ENCODE peak calls at places on chromosome 15, in nine cellular contexts. One of them, this sample, is unnamed.

GRCh38 chr15:40420793-40421192 is 15.2 kb downstream of the IVD start:
- DNase-seq in heart left ventricle: no peak
- DNase-seq in brain microvascular endothelial cell: no peak
- DNase-seq in GM12864: no peak
- DNase-seq in AG10803: no peak
- DNase-seq in psoas muscle: no peak
- DNase-seq in suprapubic skin: no peak
- DNase-seq in AG09309: no peak
- DNase-seq in hepatocyte: no peak
- DNase-seq in this sample: no peak

GRCh38 chr15:51865291-51865690 is 35.8 kb downstream of the TMOD3 start:
- DNase-seq in psoas muscle: no peak
- DNase-seq in AG09309: no peak
- DNase-seq in hepatocyte: no peak
- DNase-seq in heart left ventricle: no peak
- DNase-seq in brain microvascular endothelial cell: no peak
- DNase-seq in suprapubic skin: no peak
- DNase-seq in AG10803: no peak
- DNase-seq in GM12864: no peak
- DNase-seq in this sample: no peak

GRCh38 chr15:67064607-67065530 is 533 bp upstream of the SMAD3 start:
- DNase-seq in AG09309: no peak
- DNase-seq in AG10803: no peak
- DNase-seq in psoas muscle: no peak
- DNase-seq in hepatocyte: peak; percentile 82
- DNase-seq in suprapubic skin: peak; percentile 89
- DNase-seq in heart left ventricle: peak; percentile 68
- DNase-seq in GM12864: no peak
- DNase-seq in brain microvascular endothelial cell: no peak
- DNase-seq in this sample: peak; percentile 89

GRCh38 chr15:68612533-68612932 is 33.7 kb downstream of the CORO2B start:
- DNase-seq in hepatocyte: no peak
- DNase-seq in AG09309: no peak
- DNase-seq in psoas muscle: no peak
- DNase-seq in AG10803: no peak
- DNase-seq in heart left ventricle: no peak
- DNase-seq in GM12864: no peak
- DNase-seq in suprapubic skin: no peak
- DNase-seq in brain microvascular endothelial cell: no peak
- DNase-seq in this sample: no peak

GRCh38 chr15:50134524-50135024 is 15.5 kb upstream of the ATP8B4 start:
- DNase-seq in GM12864: no peak
- DNase-seq in heart left ventricle: no peak
- DNase-seq in AG09309: no peak
- DNase-seq in suprapubic skin: no peak
- DNase-seq in brain microvascular endothelial cell: peak; percentile 67
- DNase-seq in psoas muscle: no peak
- DNase-seq in hepatocyte: no peak
- DNase-seq in AG10803: peak; percentile 86
- DNase-seq in this sample: no peak

GRCh38 chr15:66187271-66187670 is 66.3 kb downstream of the MEGF11 start:
- DNase-seq in brain microvascular endothelial cell: no peak
- DNase-seq in hepatocyte: no peak
- DNase-seq in AG09309: no peak
- DNase-seq in heart left ventricle: no peak
- DNase-seq in AG10803: no peak
- DNase-seq in suprapubic skin: no peak
- DNase-seq in GM12864: no peak
- DNase-seq in psoas muscle: no peak
- DNase-seq in this sample: peak; percentile 52

GRCh38 chr15:68693071-68693470 is 114.3 kb downstream of the CORO2B start:
- DNase-seq in AG10803: peak; percentile 69
- DNase-seq in hepatocyte: no peak
- DNase-seq in psoas muscle: peak; percentile 6
- DNase-seq in heart left ventricle: no peak
- DNase-seq in AG09309: no peak
- DNase-seq in suprapubic skin: no peak
- DNase-seq in GM12864: no peak
- DNase-seq in brain microvascular endothelial cell: no peak
- DNase-seq in this sample: no peak

GRCh38 chr15:50778089-50778488 is 12.6 kb upstream of the SPPL2A start:
- DNase-seq in AG09309: no peak
- DNase-seq in AG10803: no peak
- DNase-seq in hepatocyte: no peak
- DNase-seq in suprapubic skin: no peak
- DNase-seq in psoas muscle: no peak
- DNase-seq in brain microvascular endothelial cell: no peak
- DNase-seq in heart left ventricle: no peak
- DNase-seq in GM12864: no peak
- DNase-seq in this sample: no peak

GRCh38 chr15:88012233-88012632 is 244.3 kb downstream of the NTRK3 start:
- DNase-seq in brain microvascular endothelial cell: no peak
- DNase-seq in heart left ventricle: peak; percentile 40
- DNase-seq in AG09309: no peak
- DNase-seq in GM12864: no peak
- DNase-seq in hepatocyte: no peak
- DNase-seq in AG10803: no peak
- DNase-seq in psoas muscle: no peak
- DNase-seq in suprapubic skin: no peak
- DNase-seq in this sample: no peak

GRCh38 chr15:41401904-41402267 is 410 bp downstream of the NDUFAF1 start:
- DNase-seq in psoas muscle: no peak
- DNase-seq in AG10803: peak; percentile 3
- DNase-seq in suprapubic skin: no peak
- DNase-seq in AG09309: no peak
- DNase-seq in brain microvascular endothelial cell: no peak
- DNase-seq in hepatocyte: no peak
- DNase-seq in GM12864: no peak
- DNase-seq in heart left ventricle: no peak
- DNase-seq in this sample: no peak

GRCh38 chr15:90004671-90005070 is 3.5 kb downstream of the ZNF710 start:
- DNase-seq in suprapubic skin: peak; percentile 76
- DNase-seq in psoas muscle: peak; percentile 65
- DNase-seq in GM12864: no peak
- DNase-seq in brain microvascular endothelial cell: peak; percentile 92
- DNase-seq in heart left ventricle: peak; percentile 49
- DNase-seq in AG09309: peak; percentile 88
- DNase-seq in AG10803: peak; percentile 97
- DNase-seq in hepatocyte: peak; percentile 82
- DNase-seq in this sample: no peak

GRCh38 chr15:31974855-31975421 is 55.4 kb upstream of the CHRNA7 start:
- DNase-seq in brain microvascular endothelial cell: peak; percentile 3
- DNase-seq in hepatocyte: peak; percentile 77
- DNase-seq in AG10803: peak; percentile 6
- DNase-seq in AG09309: no peak
- DNase-seq in heart left ventricle: no peak
- DNase-seq in suprapubic skin: no peak
- DNase-seq in psoas muscle: no peak
- DNase-seq in GM12864: no peak
- DNase-seq in this sample: peak; percentile 87

GRCh38 chr15:64010719-64011118 is 35.6 kb downstream of the DAPK2 start:
- DNase-seq in AG10803: peak; percentile 87
- DNase-seq in heart left ventricle: peak; percentile 76
- DNase-seq in brain microvascular endothelial cell: peak; percentile 96
- DNase-seq in suprapubic skin: no peak
- DNase-seq in psoas muscle: peak; percentile 69
- DNase-seq in AG09309: peak; percentile 62
- DNase-seq in hepatocyte: no peak
- DNase-seq in GM12864: peak; percentile 90
- DNase-seq in this sample: peak; percentile 66

GRCh38 chr15:67010898-67011619 is 54.3 kb upstream of the SMAD3 start:
- DNase-seq in AG10803: peak; percentile 22
- DNase-seq in suprapubic skin: no peak
- DNase-seq in heart left ventricle: no peak
- DNase-seq in AG09309: no peak
- DNase-seq in hepatocyte: no peak
- DNase-seq in psoas muscle: no peak
- DNase-seq in brain microvascular endothelial cell: peak; percentile 44
- DNase-seq in GM12864: no peak
- DNase-seq in this sample: peak; percentile 66

GRCh38 chr15:95304116-95304873 is 1026.2 kb upstream of the NR2F2 start:
- DNase-seq in AG09309: no peak
- DNase-seq in psoas muscle: no peak
- DNase-seq in heart left ventricle: no peak
- DNase-seq in suprapubic skin: no peak
- DNase-seq in AG10803: peak; percentile 29
- DNase-seq in brain microvascular endothelial cell: no peak
- DNase-seq in GM12864: no peak
- DNase-seq in hepatocyte: peak; percentile 30
- DNase-seq in this sample: no peak

GRCh38 chr15:25946241-25946786 is 83.2 kb upstream of the ATP10A start:
- DNase-seq in AG09309: no peak
- DNase-seq in brain microvascular endothelial cell: no peak
- DNase-seq in psoas muscle: no peak
- DNase-seq in GM12864: no peak
- DNase-seq in suprapubic skin: no peak
- DNase-seq in hepatocyte: no peak
- DNase-seq in heart left ventricle: no peak
- DNase-seq in AG10803: no peak
- DNase-seq in this sample: peak; percentile 64

GRCh38 chr15:38254065-38254883 is 1.6 kb downstream of the SPRED1 start:
- DNase-seq in suprapubic skin: no peak
- DNase-seq in psoas muscle: no peak
- DNase-seq in brain microvascular endothelial cell: peak; percentile 57
- DNase-seq in AG10803: peak; percentile 54
- DNase-seq in hepatocyte: peak; percentile 78
- DNase-seq in AG09309: no peak
- DNase-seq in GM12864: peak; percentile 33
- DNase-seq in heart left ventricle: peak; percentile 39
- DNase-seq in this sample: peak; percentile 61

GRCh38 chr15:33278816-33279612 is 31.8 kb upstream of the RYR3 start:
- DNase-seq in hepatocyte: peak; percentile 75
- DNase-seq in AG09309: peak; percentile 75
- DNase-seq in heart left ventricle: no peak
- DNase-seq in psoas muscle: no peak
- DNase-seq in AG10803: peak; percentile 81
- DNase-seq in suprapubic skin: no peak
- DNase-seq in brain microvascular endothelial cell: peak; percentile 96
- DNase-seq in GM12864: no peak
- DNase-seq in this sample: peak; percentile 86

GRCh38 chr15:92633418-92633817 is 22.2 kb downstream of the FAM174B start:
- DNase-seq in hepatocyte: no peak
- DNase-seq in brain microvascular endothelial cell: no peak
- DNase-seq in psoas muscle: no peak
- DNase-seq in AG09309: no peak
- DNase-seq in AG10803: no peak
- DNase-seq in heart left ventricle: no peak
- DNase-seq in GM12864: no peak
- DNase-seq in suprapubic skin: peak; percentile 9
- DNase-seq in this sample: no peak

GRCh38 chr15:62648954-62649353 is 393.6 kb upstream of the TPM1 start:
- DNase-seq in GM12864: peak; percentile 21
- DNase-seq in hepatocyte: peak; percentile 35
- DNase-seq in AG09309: no peak
- DNase-seq in heart left ventricle: no peak
- DNase-seq in brain microvascular endothelial cell: no peak
- DNase-seq in suprapubic skin: no peak
- DNase-seq in AG10803: no peak
- DNase-seq in psoas muscle: no peak
- DNase-seq in this sample: no peak
- TF ChIP-seq CTCF in GM12864: peak; percentile 47
- TF ChIP-seq CTCF in hepatocyte: peak; percentile 37
- TF ChIP-seq CTCF in AG09309: no peak
- TF ChIP-seq CTCF in heart left ventricle: peak; percentile 51
- TF ChIP-seq CTCF in brain microvascular endothelial cell: peak; percentile 45
- TF ChIP-seq CTCF in suprapubic skin: no peak
- TF ChIP-seq CTCF in AG10803: no peak
- TF ChIP-seq CTCF in psoas muscle: peak; percentile 25
- TF ChIP-seq CTCF in this sample: peak; percentile 67

GRCh38 chr15:98151098-98151497 is 190.6 kb downstream of the ARRDC4 start:
- DNase-seq in hepatocyte: no peak
- DNase-seq in psoas muscle: no peak
- DNase-seq in heart left ventricle: no peak
- DNase-seq in AG10803: no peak
- DNase-seq in GM12864: no peak
- DNase-seq in brain microvascular endothelial cell: no peak
- DNase-seq in suprapubic skin: no peak
- DNase-seq in AG09309: no peak
- DNase-seq in this sample: no peak

GRCh38 chr15:98150531-98150930 is 190.0 kb downstream of the ARRDC4 start:
- DNase-seq in hepatocyte: no peak
- DNase-seq in AG09309: no peak
- DNase-seq in brain microvascular endothelial cell: no peak
- DNase-seq in psoas muscle: no peak
- DNase-seq in suprapubic skin: no peak
- DNase-seq in GM12864: no peak
- DNase-seq in AG10803: no peak
- DNase-seq in heart left ventricle: no peak
- DNase-seq in this sample: no peak

GRCh38 chr15:98146031-98146430 is 185.5 kb downstream of the ARRDC4 start:
- DNase-seq in heart left ventricle: no peak
- DNase-seq in AG10803: no peak
- DNase-seq in suprapubic skin: no peak
- DNase-seq in psoas muscle: no peak
- DNase-seq in AG09309: no peak
- DNase-seq in hepatocyte: no peak
- DNase-seq in GM12864: no peak
- DNase-seq in brain microvascular endothelial cell: no peak
- DNase-seq in this sample: no peak

GRCh38 chr15:98147415-98147814 is 186.9 kb downstream of the ARRDC4 start:
- DNase-seq in AG09309: no peak
- DNase-seq in brain microvascular endothelial cell: no peak
- DNase-seq in suprapubic skin: no peak
- DNase-seq in psoas muscle: no peak
- DNase-seq in heart left ventricle: no peak
- DNase-seq in AG10803: no peak
- DNase-seq in hepatocyte: no peak
- DNase-seq in GM12864: no peak
- DNase-seq in this sample: no peak

GRCh38 chr15:98150084-98150483 is 189.6 kb downstream of the ARRDC4 start:
- DNase-seq in AG10803: no peak
- DNase-seq in psoas muscle: no peak
- DNase-seq in brain microvascular endothelial cell: no peak
- DNase-seq in heart left ventricle: no peak
- DNase-seq in suprapubic skin: no peak
- DNase-seq in GM12864: no peak
- DNase-seq in hepatocyte: no peak
- DNase-seq in AG09309: no peak
- DNase-seq in this sample: no peak
- H3K4me3 ChIP-seq in AG10803: no peak overlapping the region
- H3K4me3 ChIP-seq in psoas muscle: no peak overlapping the region
- H3K4me3 ChIP-seq in brain microvascular endothelial cell: no peak overlapping the region
- H3K4me3 ChIP-seq in heart left ventricle: no peak overlapping the region
- H3K4me3 ChIP-seq in suprapubic skin: no peak overlapping the region
- H3K4me3 ChIP-seq in GM12864: no peak overlapping the region
- H3K4me3 ChIP-seq in hepatocyte: no peak overlapping the region
- H3K4me3 ChIP-seq in AG09309: no peak overlapping the region
- H3K4me3 ChIP-seq in this sample: no peak overlapping the region

GRCh38 chr15:71015342-71015741 is 99.9 kb upstream of the THSD4 start:
- DNase-seq in AG10803: no peak
- DNase-seq in AG09309: no peak
- DNase-seq in brain microvascular endothelial cell: no peak
- DNase-seq in hepatocyte: no peak
- DNase-seq in heart left ventricle: no peak
- DNase-seq in GM12864: no peak
- DNase-seq in suprapubic skin: no peak
- DNase-seq in psoas muscle: no peak
- DNase-seq in this sample: peak; percentile 22
- TF ChIP-seq CTCF in AG10803: no peak
- TF ChIP-seq CTCF in AG09309: no peak
- TF ChIP-seq CTCF in brain microvascular endothelial cell: no peak
- TF ChIP-seq CTCF in hepatocyte: no peak
- TF ChIP-seq CTCF in heart left ventricle: no peak
- TF ChIP-seq CTCF in GM12864: no peak
- TF ChIP-seq CTCF in suprapubic skin: no peak
- TF ChIP-seq CTCF in psoas muscle: no peak
- TF ChIP-seq CTCF in this sample: no peak

GRCh38 chr15:74540761-74541493 is at the start of gene ARID3B:
- DNase-seq in AG10803: peak; percentile 97
- DNase-seq in suprapubic skin: peak; percentile 99
- DNase-seq in GM12864: peak; percentile 96
- DNase-seq in heart left ventricle: peak; percentile 99
- DNase-seq in AG09309: peak; percentile 87
- DNase-seq in brain microvascular endothelial cell: peak; percentile 98
- DNase-seq in psoas muscle: peak; percentile 99
- DNase-seq in hepatocyte: peak; percentile 99
- DNase-seq in this sample: peak; percentile 99
- H3K4me3 ChIP-seq in AG10803: peak within 1 kb of the TSS; percentile 90
- H3K4me3 ChIP-seq in suprapubic skin: peak within 1 kb of the TSS; percentile 90
- H3K4me3 ChIP-seq in GM12864: peak within 1 kb of the TSS; percentile 90
- H3K4me3 ChIP-seq in heart left ventricle: peak within 1 kb of the TSS; percentile 96
- H3K4me3 ChIP-seq in AG09309: peak within 1 kb of the TSS; percentile 69
- H3K4me3 ChIP-seq in brain microvascular endothelial cell: peak within 1 kb of the TSS; percentile 84
- H3K4me3 ChIP-seq in psoas muscle: peak within 1 kb of the TSS; percentile 93
- H3K4me3 ChIP-seq in hepatocyte: peak within 1 kb of the TSS; percentile 85
- H3K4me3 ChIP-seq in this sample: peak within 1 kb of the TSS; percentile 90

This sample was measured in endodermal cell.